ENCODE peak calls at places on chromosomes 12 and 14, in six cellular contexts. Y, G, J, D, P and M are unnamed samples.
A peak's percentile ranks its signal among the peaks of the same experiment; 100 is the strongest.

GRCh38 chr14:28629328-28630004 is 137.1 kb upstream of the FOXG1 start:
- DNase-seq in Y (no peak), G (no peak), J (no peak), D (no peak), P (no peak), M (no peak)

GRCh38 chr12:71746983-71747611 is 7.6 kb upstream of the RAB21 start:
- DNase-seq in Y (peak; percentile 80), G (peak; percentile 82), J (peak; percentile 75), D (peak; percentile 79), P (peak; percentile 59), M (peak; percentile 73)

GRCh38 chr12:46401703-46402102 is 29.1 kb upstream of the SLC38A2 start:
- DNase-seq in Y (peak; percentile 72), G (peak; percentile 66), J (peak; percentile 85), D (peak; percentile 58), P (peak; percentile 61), M (peak; percentile 79)

GRCh38 chr14:69291891-69292586 is 32.1 kb downstream of the GALNT16 start:
- DNase-seq in Y (no peak), G (no peak), J (no peak), D (no peak), P (peak; percentile 26), M (peak; percentile 21)

GRCh38 chr14:50619569-50620141 is 48.5 kb downstream of the SAV1 start:
- DNase-seq in Y (peak; percentile 70), G (peak; percentile 78), J (peak; percentile 75), D (peak; percentile 62), P (peak; percentile 64), M (peak; percentile 51)

GRCh38 chr12:124663206-124663605 is 95.8 kb upstream of the NCOR2 start:
- DNase-seq in Y (no peak), G (no peak), J (peak; percentile 70), D (no peak), P (no peak), M (peak; percentile 97)

GRCh38 chr12:125175576-125175975 is 110.3 kb downstream of the AACS start:
- DNase-seq in Y (no peak), G (no peak), J (no peak), D (no peak), P (no peak), M (no peak)

GRCh38 chr12:115794659-115795081 is 482.8 kb downstream of the MED13L start:
- DNase-seq in Y (no peak), G (no peak), J (no peak), D (no peak), P (no peak), M (no peak)

GRCh38 chr14:26403760-26404159 is 194.1 kb downstream of the NOVA1 start:
- DNase-seq in Y (no peak), G (no peak), J (peak; percentile 33), D (no peak), P (no peak), M (no peak)

GRCh38 chr14:36805116-36805515 is 143.5 kb downstream of the PAX9 start:
- DNase-seq in Y (no peak), G (peak; percentile 14), J (peak; percentile 17), D (no peak), P (peak; percentile 10), M (peak; percentile 15)

GRCh38 chr12:68980476-68981212 is 47.7 kb upstream of the CPM start:
- DNase-seq in Y (no peak), G (no peak), J (no peak), D (no peak), P (no peak), M (no peak)

GRCh38 chr14:86013663-86014062 is 483.7 kb downstream of the FLRT2 start:
- DNase-seq in Y (peak; percentile 28), G (peak; percentile 93), J (peak; percentile 80), D (no peak), P (peak; percentile 3), M (no peak)

GRCh38 chr14:50829472-50830043 is 1.4 kb downstream of the NIN start:
- DNase-seq in Y (no peak), G (no peak), J (no peak), D (no peak), P (no peak), M (no peak)

GRCh38 chr12:31728289-31728916 is 418 bp downstream of the AMN1 start:
- DNase-seq in Y (no peak), G (no peak), J (peak; percentile 29), D (peak; percentile 45), P (no peak), M (no peak)

GRCh38 chr12:102917026-102917787 is at the start of gene PAH:
- DNase-seq in Y (no peak), G (no peak), J (no peak), D (peak; percentile 1), P (no peak), M (no peak)

GRCh38 chr14:90483551-90483950 is 86.7 kb downstream of the CALM1 start:
- DNase-seq in Y (peak; percentile 3), G (no peak), J (no peak), D (no peak), P (no peak), M (no peak)

GRCh38 chr14:51534623-51535022 is 117.1 kb upstream of the FRMD6 start:
- DNase-seq in Y (peak; percentile 40), G (peak; percentile 62), J (no peak), D (no peak), P (no peak), M (no peak)

GRCh38 chr12:828726-829395 is 76.5 kb downstream of the WNK1 start:
- DNase-seq in Y (peak; percentile 37), G (no peak), J (no peak), D (no peak), P (no peak), M (peak; percentile 41)

GRCh38 chr12:38411426-38411825 is 94.9 kb downstream of the ALG10B start:
- DNase-seq in Y (no peak), G (no peak), J (no peak), D (no peak), P (no peak), M (no peak)

GRCh38 chr12:42332301-42332894 is 6.4 kb downstream of the PPHLN1 start:
- DNase-seq in Y (peak; percentile 68), G (peak; percentile 71), J (peak; percentile 60), D (peak; percentile 70), P (peak; percentile 56), M (peak; percentile 48)

GRCh38 chr12:42342028-42342427 is 16.1 kb downstream of the PPHLN1 start:
- DNase-seq in Y (no peak), G (no peak), J (no peak), D (no peak), P (no peak), M (no peak)

GRCh38 chr12:42338280-42338679 is 12.3 kb downstream of the PPHLN1 start:
- DNase-seq in Y (no peak), G (no peak), J (no peak), D (no peak), P (no peak), M (no peak)

DNA sequence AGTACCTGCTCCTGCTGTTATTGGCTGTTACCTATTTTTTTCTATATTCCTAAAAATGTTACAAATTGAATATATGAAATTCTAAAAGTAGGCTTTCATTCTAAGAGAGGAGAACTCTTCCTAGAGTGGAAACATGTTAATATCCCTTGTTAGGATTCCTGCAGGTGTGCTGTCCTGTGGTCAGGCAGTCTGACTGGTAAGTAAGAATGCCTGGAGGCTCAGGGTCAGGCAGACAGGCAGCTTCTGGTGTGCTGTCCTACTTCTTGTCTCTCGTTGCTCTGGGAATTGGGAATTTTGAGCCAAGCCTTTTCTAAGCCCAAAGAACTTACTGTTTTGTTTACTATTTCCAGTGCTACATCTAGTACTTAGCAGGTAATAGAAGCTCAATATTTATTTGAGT is 10.3 kb downstream of the PPHLN1 start:
- DNase-seq in Y (no peak), G (no peak), J (no peak), D (no peak), P (no peak), M (no peak)
- TF ChIP-seq CTCF in Y (no peak), G (no peak), J (no peak), D (no peak), P (no peak), M (no peak)

DNA sequence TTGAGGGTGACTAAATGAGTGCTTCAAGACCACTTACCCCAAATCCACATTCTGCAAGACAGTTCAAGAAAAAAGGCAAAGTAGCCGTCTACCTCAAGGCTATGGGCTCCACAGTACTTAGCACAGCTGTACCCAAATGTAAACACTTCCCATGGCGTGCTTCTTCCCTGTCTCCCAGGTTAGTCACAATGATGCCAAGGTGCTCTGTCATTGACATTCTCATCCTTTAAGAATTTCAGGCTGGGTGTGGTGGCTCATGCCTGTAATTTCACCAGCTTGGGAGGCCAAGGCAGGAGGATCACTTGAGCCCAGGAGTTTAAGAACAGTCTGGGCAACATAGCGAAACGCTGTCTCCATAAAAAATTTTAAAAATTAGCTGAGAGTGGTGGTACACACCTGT is 51.2 kb upstream of the CERS5 start:
- DNase-seq in Y (no peak), G (no peak), J (peak; percentile 51), D (no peak), P (no peak), M (peak; percentile 56)
- H3K4me3 ChIP-seq in Y (no peak overlapping the region), G (no peak overlapping the region), J (no peak overlapping the region), D (no peak overlapping the region), P (no peak overlapping the region), M (peak overlapping the region; percentile 73)

GRCh38 chr14:101960225-101960624 is 4.1 kb upstream of the DYNC1H1 start:
- DNase-seq in Y (peak; percentile 42), G (no peak), J (peak; percentile 32), D (peak; percentile 67), P (no peak), M (no peak)
- TF ChIP-seq CTCF in Y (peak; percentile 50), G (peak; percentile 69), J (peak; percentile 55), D (peak; percentile 64), P (peak; percentile 59), M (peak; percentile 55)

GRCh38 chr14:60656755-60657608 is 7.7 kb upstream of the SIX1 start:
- DNase-seq in Y (peak; percentile 70), G (peak; percentile 82), J (peak; percentile 69), D (peak; percentile 52), P (peak; percentile 78), M (peak; percentile 70)
- H3K4me3 ChIP-seq in Y (peak overlapping the region; percentile 71), G (peak overlapping the region; percentile 81), J (peak overlapping the region; percentile 73), D (peak overlapping the region; percentile 40), P (peak overlapping the region; percentile 63), M (peak overlapping the region; percentile 77)

DNA sequence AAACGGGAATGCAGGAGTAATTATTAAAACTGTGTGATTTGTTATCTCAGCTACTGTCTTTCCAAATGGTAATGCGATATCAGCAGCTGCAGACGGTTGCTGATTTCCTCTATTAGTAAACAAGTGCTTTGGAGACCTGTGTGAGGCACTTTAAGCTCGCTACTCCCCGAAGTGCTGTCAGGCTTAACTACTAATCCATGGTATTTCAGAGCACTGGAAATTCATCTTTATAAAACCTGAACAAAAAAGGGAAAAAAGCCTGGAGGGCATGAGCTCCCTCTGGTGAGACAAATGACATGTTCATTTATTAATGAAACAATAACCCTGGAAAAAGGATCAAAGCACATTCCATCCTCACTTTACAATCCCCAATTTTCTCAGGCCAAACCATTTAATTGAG is 143.6 kb upstream of the OTX2 start:
- DNase-seq in Y (no peak), G (no peak), J (no peak), D (peak; percentile 59), P (no peak), M (no peak)
- TF ChIP-seq CTCF in Y (no peak), G (no peak), J (no peak), D (peak; percentile 39), P (no peak), M (no peak)

GRCh38 chr12:120229583-120230325 is 28.8 kb upstream of the RPLP0 start:
- DNase-seq in Y (peak; percentile 50), G (peak; percentile 59), J (peak; percentile 54), D (peak; percentile 63), P (no peak), M (no peak)
- H3K4me3 ChIP-seq in Y (no peak overlapping the region), G (no peak overlapping the region), J (no peak overlapping the region), D (no peak overlapping the region), P (no peak overlapping the region), M (peak overlapping the region; percentile 29)